ENCODE peak calls at places on chromosomes 5 and 9, in seven cellular contexts. P, D, U, S, C, A and Z are unnamed samples.

GRCh38 chr5:127011151-127011550 is 19.2 kb downstream of the MARCHF3 start:
- DNase-seq in P (peak; percentile 98), D (no peak), U (peak; percentile 97), S (no peak), C (peak; percentile 66), A (no peak), Z (no peak)

GRCh38 chr9:69411931-69412740 is 87.1 kb downstream of the ENTREP1 start:
- DNase-seq in P (no peak), D (no peak), U (no peak), S (no peak), C (no peak), A (peak; percentile 9), Z (no peak)

GRCh38 chr9:87950765-87951488 is 23.4 kb downstream of the CDK20 start:
- DNase-seq in P (peak; percentile 50), D (peak; percentile 24), U (peak; percentile 34), S (peak; percentile 67), C (peak; percentile 66), A (no peak), Z (no peak)

GRCh38 chr9:124202447-124202971 is 55.2 kb upstream of the NEK6 start:
- DNase-seq in P (no peak), D (no peak), U (peak; percentile 16), S (peak; percentile 44), C (no peak), A (peak; percentile 42), Z (no peak)

GRCh38 chr9:135641745-135642144 is 2.4 kb upstream of the GLT6D1 start:
- DNase-seq in P (no peak), D (no peak), U (peak; percentile 8), S (no peak), C (no peak), A (no peak), Z (no peak)

GRCh38 chr9:27338527-27338903 is 41.6 kb upstream of the EQTN start:
- DNase-seq in P (no peak), D (no peak), U (no peak), S (no peak), C (no peak), A (no peak), Z (no peak)

GRCh38 chr5:42005561-42006153 is 80.6 kb downstream of the FBXO4 start:
- DNase-seq in P (peak; percentile 49), D (no peak), U (peak; percentile 24), S (no peak), C (peak; percentile 62), A (no peak), Z (no peak)

GRCh38 chr9:95311956-95312355 is 5.6 kb downstream of the FANCC start:
- DNase-seq in P (no peak), D (no peak), U (no peak), S (no peak), C (no peak), A (no peak), Z (no peak)

GRCh38 chr5:79547982-79548381 is 34.0 kb upstream of the HOMER1 start:
- DNase-seq in P (peak; percentile 19), D (no peak), U (no peak), S (no peak), C (peak; percentile 83), A (no peak), Z (no peak)

GRCh38 chr5:2658421-2658820 is 93.1 kb downstream of the IRX2 start:
- DNase-seq in P (peak; percentile 34), D (no peak), U (peak; percentile 2), S (no peak), C (no peak), A (no peak), Z (no peak)

GRCh38 chr5:176533894-176534611 is 3.1 kb downstream of the RNF44 start:
- DNase-seq in P (peak; percentile 32), D (no peak), U (peak; percentile 36), S (peak; percentile 57), C (peak; percentile 25), A (peak; percentile 69), Z (no peak)

GRCh38 chr9:112489876-112490661 is 3.4 kb downstream of the KIAA1958 start:
- DNase-seq in P (peak; percentile 9), D (no peak), U (no peak), S (no peak), C (no peak), A (no peak), Z (no peak)

GRCh38 chr9:78973906-78974305 is 597.9 kb upstream of the TLE4 start:
- DNase-seq in P (peak; percentile 63), D (no peak), U (peak; percentile 79), S (no peak), C (peak; percentile 91), A (no peak), Z (no peak)

GRCh38 chr5:65050826-65051498 is 282.2 kb downstream of the CWC27 start:
- DNase-seq in P (peak; percentile 56), D (no peak), U (no peak), S (no peak), C (no peak), A (no peak), Z (no peak)

GRCh38 chr5:176359658-176360057 is 1.9 kb downstream of the KIAA1191 start:
- DNase-seq in P (peak; percentile 30), D (no peak), U (peak; percentile 47), S (no peak), C (peak; percentile 15), A (no peak), Z (no peak)

GRCh38 chr9:104682642-104683041 is 11.7 kb upstream of the OR13D1 start:
- DNase-seq in P (peak; percentile 67), D (peak; percentile 38), U (peak; percentile 51), S (no peak), C (peak; percentile 66), A (no peak), Z (peak; percentile 52)

GRCh38 chr5:113321266-113321665 is 113.5 kb downstream of the TSSK1B start:
- DNase-seq in P (no peak), D (no peak), U (no peak), S (no peak), C (no peak), A (no peak), Z (no peak)

GRCh38 chr5:180168758-180169157 is 40.3 kb downstream of the RASGEF1C start:
- DNase-seq in P (no peak), D (no peak), U (no peak), S (peak; percentile 49), C (no peak), A (no peak), Z (no peak)

GRCh38 chr5:172688735-172689572 is 47.9 kb downstream of the NEURL1B start:
- DNase-seq in P (no peak), D (no peak), U (peak; percentile 11), S (no peak), C (peak; percentile 63), A (peak; percentile 69), Z (no peak)

GRCh38 chr9:660227-660626 is 181.3 kb upstream of the DMRT1 start:
- DNase-seq in P (no peak), D (no peak), U (no peak), S (no peak), C (no peak), A (no peak), Z (no peak)

GRCh38 chr9:1235650-1236401 is 185.7 kb downstream of the DMRT2 start:
- DNase-seq in P (no peak), D (no peak), U (no peak), S (no peak), C (no peak), A (no peak), Z (no peak)

GRCh38 chr5:99379187-99379586 is 450.4 kb upstream of the CHD1 start:
- DNase-seq in P (no peak), D (peak; percentile 61), U (no peak), S (no peak), C (no peak), A (no peak), Z (no peak)

GRCh38 chr5:56123531-56124243 is 109.4 kb downstream of the ANKRD55 start:
- DNase-seq in P (peak; percentile 96), D (peak; percentile 57), U (peak; percentile 100), S (peak; percentile 94), C (peak; percentile 87), A (peak; percentile 34), Z (no peak)

GRCh38 chr5:80713640-80714039 is 58.9 kb upstream of the DHFR start:
- DNase-seq in P (no peak), D (no peak), U (no peak), S (no peak), C (no peak), A (no peak), Z (no peak)

DNA sequence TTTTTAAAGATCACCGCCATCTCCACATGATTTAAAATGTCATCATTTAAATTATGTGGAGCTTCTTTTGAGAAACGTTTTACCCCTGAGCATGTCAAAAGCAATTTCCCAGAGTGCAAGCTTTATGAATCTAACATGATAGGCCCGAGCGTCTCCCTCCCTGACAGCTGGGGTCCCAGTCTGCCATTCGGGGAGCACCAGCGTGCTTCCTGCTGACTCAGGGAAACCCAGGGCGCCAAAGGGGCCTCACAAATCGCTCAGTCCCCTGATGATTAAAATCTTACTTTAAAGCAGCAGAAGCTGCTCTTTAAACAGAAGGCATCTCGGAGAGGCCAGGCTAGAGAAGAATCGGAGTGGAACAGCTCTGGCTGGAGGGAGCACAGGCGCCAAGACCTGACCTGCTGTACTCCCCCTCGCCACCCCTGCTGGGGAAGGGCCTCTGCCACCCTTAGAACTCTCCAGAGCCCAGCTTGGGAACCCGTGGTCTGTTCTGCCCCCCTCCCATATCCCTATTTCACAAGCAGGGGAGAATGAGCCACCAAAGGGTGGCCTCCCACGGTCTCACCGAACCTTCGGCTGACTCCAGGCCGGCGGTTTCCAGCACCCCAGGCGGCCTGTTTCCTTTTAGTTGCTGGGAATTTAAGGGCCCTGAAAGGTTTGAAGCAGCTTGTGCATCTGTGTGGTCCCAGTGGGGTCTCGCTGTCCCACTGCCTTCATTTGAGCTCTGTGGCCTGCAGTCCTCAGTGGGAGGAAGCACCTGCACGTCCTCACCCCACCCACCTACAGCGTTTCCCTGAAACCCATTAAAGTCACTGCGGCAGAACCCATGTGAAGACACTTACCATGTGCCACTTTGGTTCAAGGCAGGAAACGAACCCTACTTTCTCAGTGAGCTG is 147.6 kb downstream of the COL23A1 start:
- DNase-seq in P (no peak), D (no peak), U (no peak), S (peak; percentile 33), C (no peak), A (no peak), Z (no peak)
- H3K9ac ChIP-seq in P (no peak overlapping the region), D (no peak overlapping the region), U (no peak overlapping the region), S (no peak overlapping the region), C (no peak overlapping the region), A (no peak overlapping the region), Z (no peak overlapping the region)

DNA sequence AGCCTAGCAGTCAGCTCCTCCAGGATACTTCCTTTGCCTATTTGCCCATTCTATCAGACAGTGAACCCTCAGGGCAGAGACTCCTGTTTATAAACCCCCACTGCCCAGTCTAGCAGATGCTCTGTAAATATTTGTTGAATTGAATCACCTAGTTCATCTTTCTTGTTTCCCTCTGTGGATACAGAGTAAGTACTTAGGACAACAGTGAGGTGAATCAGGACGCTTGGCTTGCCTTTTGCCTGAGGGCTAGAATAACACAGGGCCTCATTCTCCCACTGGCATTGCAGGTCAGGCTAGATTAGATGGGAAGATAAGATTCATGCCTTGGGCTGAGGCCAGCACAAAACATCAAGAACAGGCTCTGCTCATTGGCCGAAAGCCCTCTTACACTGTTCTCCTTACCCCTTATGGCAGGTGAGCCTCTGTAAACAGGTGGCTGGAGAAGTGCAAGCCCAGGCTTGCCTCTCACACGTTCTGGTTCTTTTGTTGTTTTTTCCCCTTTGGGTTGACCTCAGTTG is 22.2 kb downstream of the TNFSF8 start:
- DNase-seq in P (peak; percentile 79), D (no peak), U (peak; percentile 52), S (peak; percentile 72), C (peak; percentile 97), A (peak; percentile 41), Z (no peak)
- H3K27ac ChIP-seq in P (no peak overlapping the region), D (no peak overlapping the region), U (no peak overlapping the region), S (no peak overlapping the region), C (peak overlapping the region; percentile 96), A (peak overlapping the region; percentile 20), Z (no peak overlapping the region)

GRCh38 chr5:151449288-151449687 is 1.9 kb downstream of the SLC36A1 start:
- DNase-seq in P (no peak), D (no peak), U (no peak), S (no peak), C (no peak), A (no peak), Z (no peak)
- H3K4me3 ChIP-seq in P (peak overlapping the region; percentile 81), D (no peak overlapping the region), U (no peak overlapping the region), S (peak overlapping the region; percentile 91), C (peak overlapping the region; percentile 82), A (no peak overlapping the region), Z (peak overlapping the region; percentile 96)

GRCh38 chr9:116837038-116837998 is 150.2 kb downstream of the TRIM32 start:
- DNase-seq in P (no peak), D (no peak), U (no peak), S (peak; percentile 72), C (peak; percentile 48), A (no peak), Z (no peak)
- H3K9ac ChIP-seq in P (no peak overlapping the region), D (no peak overlapping the region), U (no peak overlapping the region), S (peak overlapping the region; percentile 2), C (peak overlapping the region; percentile 29), A (no peak overlapping the region), Z (no peak overlapping the region)